ENCODE peak calls at places on chromosomes 5 and 9, in eight cellular contexts. A is CD8-positive, alpha-beta T cell; W is GM06990; O is IMR-90; T is AG04450; Z is heart left ventricle; J is stomach; B is OCI-LY7. H is an unnamed sample.

GRCh38 chr5:157930710-157931109 is 71.8 kb upstream of the CLINT1 start:
- DNase-seq in Z (peak; percentile 46), J (peak; percentile 94), T (no peak), A (no peak), B (no peak), O (no peak), W (no peak), H (no peak)

GRCh38 chr9:133420392-133420827 is 1.8 kb upstream of the ADAMTS13 start:
- DNase-seq in A (no peak), J (no peak), W (peak; percentile 68), B (peak; percentile 90), O (no peak), Z (no peak), T (no peak), H (no peak)

GRCh38 chr9:130200038-130200979 is 28.1 kb downstream of the NCS1 start:
- DNase-seq in W (no peak), O (no peak), Z (no peak), J (no peak), T (no peak), B (no peak), A (no peak), H (no peak)

GRCh38 chr5:156934450-156935211 is 28.4 kb downstream of the TIMD4 start:
- DNase-seq in O (no peak), A (peak; percentile 24), W (no peak), T (no peak), Z (no peak), J (no peak), B (peak; percentile 87), H (no peak)

GRCh38 chr9:12855066-12855465 is 80.2 kb downstream of the LURAP1L start:
- DNase-seq in B (no peak), Z (no peak), J (no peak), T (no peak), O (no peak), A (no peak), W (no peak), H (no peak)

GRCh38 chr5:172920447-172920849 is 38.8 kb upstream of the RPL26L1 start:
- DNase-seq in A (no peak), O (peak; percentile 100), J (no peak), W (no peak), Z (no peak), T (peak; percentile 99), B (no peak), H (peak; percentile 99)

GRCh38 chr5:32854473-32854872 is 143.4 kb downstream of the NPR3 start:
- DNase-seq in J (no peak), A (no peak), T (no peak), O (no peak), B (no peak), Z (no peak), W (no peak), H (no peak)

GRCh38 chr5:44532981-44533380 is 143.8 kb upstream of the FGF10 start:
- DNase-seq in W (no peak), B (no peak), A (no peak), Z (no peak), T (no peak), J (no peak), O (no peak), H (no peak)

GRCh38 chr9:38771593-38771992 is 51.7 kb upstream of the FAM240B start:
- DNase-seq in B (no peak), J (no peak), A (no peak), O (no peak), T (no peak), W (no peak), Z (no peak), H (no peak)

GRCh38 chr5:138339086-138339456 is 1.0 kb downstream of the FAM53C start:
- DNase-seq in Z (no peak), B (peak; percentile 41), T (no peak), O (no peak), W (no peak), J (peak; percentile 35), A (no peak), H (peak; percentile 28)

GRCh38 chr5:173535976-173536639 is 80.3 kb downstream of the BOD1 start:
- DNase-seq in J (no peak), A (no peak), B (no peak), Z (no peak), O (peak; percentile 48), W (no peak), T (no peak), H (no peak)

GRCh38 chr5:181283347-181283746 is 22.4 kb upstream of the TRIM52 start:
- DNase-seq in B (no peak), A (no peak), W (no peak), T (no peak), Z (no peak), J (no peak), O (no peak), H (no peak)

GRCh38 chr5:42360061-42360460 is 63.2 kb upstream of the GHR start:
- DNase-seq in A (no peak), O (peak; percentile 8), J (no peak), Z (no peak), T (no peak), W (no peak), B (no peak), H (peak; percentile 90)

GRCh38 chr5:131765261-131765660 is 31.6 kb downstream of the FNIP1 start:
- DNase-seq in J (no peak), B (no peak), A (no peak), T (no peak), Z (no peak), O (no peak), W (no peak), H (no peak)

GRCh38 chr9:126291925-126292324 is 34.7 kb upstream of the MVB12B start:
- DNase-seq in B (no peak), T (no peak), J (no peak), O (no peak), A (no peak), Z (no peak), W (no peak), H (no peak)
- TF ChIP-seq CTCF in B (no peak), T (no peak), J (no peak), O (no peak), A (no peak), Z (no peak), W (no peak), H (no peak)

GRCh38 chr5:179023528-179024189 is at the start of gene ZNF879:
- DNase-seq in A (peak; percentile 86), T (peak; percentile 86), Z (peak; percentile 95), B (peak; percentile 81), W (peak; percentile 85), J (peak; percentile 94), O (peak; percentile 94), H (peak; percentile 97)
- H3K4me3 ChIP-seq in A (peak within 1 kb of the TSS; percentile 70), T (peak within 1 kb of the TSS; percentile 65), Z (peak within 1 kb of the TSS; percentile 99), B (peak within 1 kb of the TSS; percentile 64), W (peak within 1 kb of the TSS; percentile 55), J (peak within 1 kb of the TSS; percentile 79), O (peak within 1 kb of the TSS; percentile 73), H (peak within 1 kb of the TSS; percentile 56)

GRCh38 chr5:142358648-142359047 is 33.8 kb upstream of the SPRY4 start:
- DNase-seq in W (no peak), J (no peak), B (no peak), T (no peak), A (no peak), Z (no peak), O (no peak), H (no peak)
- TF ChIP-seq CTCF in W (no peak), J (no peak), B (no peak), T (no peak), A (no peak), Z (no peak), O (no peak), H (no peak)

GRCh38 chr5:6503342-6503741 is 54.7 kb downstream of the UBE2QL1 start:
- DNase-seq in Z (no peak), T (no peak), O (no peak), W (no peak), A (no peak), J (no peak), B (no peak), H (no peak)
- H3K4me3 ChIP-seq in Z (no peak overlapping the region), T (no peak overlapping the region), O (no peak overlapping the region), W (no peak overlapping the region), A (no peak overlapping the region), J (no peak overlapping the region), B (no peak overlapping the region), H (no peak overlapping the region)

H was measured in cardiac fibroblast.